ENCODE peak calls at places on chromosomes 6 and 20, in nine cellular contexts. C, U, W, M, R, V, F, P and T are unnamed samples.

GRCh38 chr20:61912665-61913422 is 152.8 kb downstream of the TAF4 start:
- DNase-seq in C (no peak), U (no peak), W (no peak), M (no peak), R (no peak), V (no peak), F (no peak), P (no peak), T (no peak)

GRCh38 chr20:42553374-42553773 is 636.3 kb downstream of the PTPRT start:
- DNase-seq in C (no peak), U (no peak), W (no peak), M (no peak), R (no peak), V (no peak), F (no peak), P (no peak), T (no peak)

GRCh38 chr6:42128460-42129359 is 13.7 kb downstream of the C6orf132 start:
- DNase-seq in C (no peak), U (no peak), W (no peak), M (no peak), R (peak), V (no peak), F (no peak), P (no peak), T (no peak)

GRCh38 chr20:46169245-46170171 is 51.4 kb downstream of the CD40 start:
- DNase-seq in C (no peak), U (no peak), W (no peak), M (no peak), R (no peak), V (no peak), F (no peak), P (no peak), T (no peak)

GRCh38 chr20:17014967-17015366 is 211.9 kb upstream of the PCSK2 start:
- DNase-seq in C (no peak), U (no peak), W (no peak), M (no peak), R (no peak), V (no peak), F (no peak), P (no peak), T (no peak)

GRCh38 chr20:60529149-60529548 is 570.9 kb downstream of the CDH26 start:
- DNase-seq in C (no peak), U (no peak), W (no peak), M (no peak), R (no peak), V (no peak), F (no peak), P (no peak), T (no peak)

GRCh38 chr6:119347466-119348307 is 1.9 kb downstream of the MAN1A1 start:
- DNase-seq in C (peak), U (no peak), W (peak), M (peak), R (peak), V (peak), F (peak), P (no peak), T (peak)

GRCh38 chr6:5706094-5707033 is 300.4 kb downstream of the NRN1 start:
- DNase-seq in C (no peak), U (no peak), W (no peak), M (no peak), R (peak), V (no peak), F (no peak), P (no peak), T (no peak)

GRCh38 chr20:37904008-37904675 is 1.2 kb downstream of the VSTM2L start:
- DNase-seq in C (no peak), U (no peak), W (no peak), M (no peak), R (no peak), V (no peak), F (no peak), P (no peak), T (no peak)